ENCODE peak calls at places on chromosome 10, in nine cellular contexts. C is sigmoid colon, L is ovary, W is gastrocnemius medialis, I is A549, E is uterus, S is body of pancreas, K is prostate gland, X is transverse colon. N is an unnamed sample.
A peak's percentile ranks its signal among the peaks of the same experiment; 100 is the strongest.

GRCh38 chr10:82574081-82574480 is 699.1 kb downstream of the NRG3 start:
- DNase-seq in C (no peak), L (no peak), W (no peak), I (no peak), E (no peak), S (no peak), K (no peak), X (no peak), N (no peak)

GRCh38 chr10:96466-96865 is 38.8 kb upstream of the ZMYND11 start:
- DNase-seq in C (no peak), L (no peak), W (no peak), I (no peak), E (no peak), S (no peak), K (no peak), X (no peak), N (no peak)

GRCh38 chr10:33643042-33643441 is 308.6 kb upstream of the NRP1 start:
- DNase-seq in C (no peak), L (no peak), W (no peak), I (no peak), E (no peak), S (no peak), K (no peak), X (no peak), N (no peak)

GRCh38 chr10:70328987-70329386 is 45.2 kb upstream of the NPFFR1 start:
- DNase-seq in C (no peak), L (no peak), W (no peak), I (no peak), E (no peak), S (no peak), K (no peak), X (no peak), N (no peak)

GRCh38 chr10:3293536-3294431 is 121.2 kb upstream of the PITRM1 start:
- DNase-seq in C (no peak), L (no peak), W (no peak), I (no peak), E (peak; percentile 35), S (no peak), K (no peak), X (no peak), N (no peak)

GRCh38 chr10:72691470-72692056 is 380 bp upstream of the MCU start:
- DNase-seq in C (no peak), L (no peak), W (no peak), I (no peak), E (no peak), S (no peak), K (no peak), X (no peak), N (no peak)

GRCh38 chr10:29636178-29636577 is 1.4 kb upstream of the SVIL start:
- DNase-seq in C (no peak), L (no peak), W (no peak), I (peak; percentile 67), E (no peak), S (no peak), K (no peak), X (no peak), N (no peak)

GRCh38 chr10:3573498-3573897 is 211.5 kb downstream of the KLF6 start:
- DNase-seq in C (no peak), L (no peak), W (peak; percentile 52), I (no peak), E (no peak), S (no peak), K (no peak), X (no peak), N (no peak)

GRCh38 chr10:7320072-7320471 is 90.8 kb downstream of the SFMBT2 start:
- DNase-seq in C (no peak), L (no peak), W (no peak), I (no peak), E (no peak), S (no peak), K (no peak), X (no peak), N (no peak)

GRCh38 chr10:43931308-43931930 is 282.7 kb upstream of the ZNF32 start:
- DNase-seq in C (no peak), L (no peak), W (no peak), I (no peak), E (no peak), S (no peak), K (no peak), X (no peak), N (no peak)

GRCh38 chr10:33781666-33782395 is 447.4 kb upstream of the NRP1 start:
- DNase-seq in C (no peak), L (no peak), W (no peak), I (no peak), E (no peak), S (no peak), K (no peak), X (no peak), N (no peak)

GRCh38 chr10:30987463-30987862 is 44.2 kb downstream of the ZNF438 start:
- DNase-seq in C (no peak), L (no peak), W (no peak), I (no peak), E (no peak), S (no peak), K (no peak), X (no peak), N (no peak)
- H3K27ac ChIP-seq in C (no peak overlapping the region), L (no peak overlapping the region), W (peak overlapping the region; percentile 9), I (no peak overlapping the region), E (no peak overlapping the region), S (no peak overlapping the region), K (no peak overlapping the region), X (no peak overlapping the region), N (no peak overlapping the region)

GRCh38 chr10:104307576-104308438 is 30.5 kb downstream of the ITPRIP start:
- DNase-seq in C (peak; percentile 58), L (no peak), W (no peak), I (no peak), E (no peak), S (no peak), K (no peak), X (no peak), N (no peak)
- TF ChIP-seq POLR2A in C (no peak), L (no peak), W (no peak), I (no peak), E (no peak), S (no peak), K (no peak), X (no peak), N (no peak)

GRCh38 chr10:107022600-107023354 is 141.7 kb downstream of the SORCS1 start:
- DNase-seq in C (no peak), L (no peak), W (no peak), I (no peak), E (no peak), S (no peak), K (no peak), X (no peak), N (no peak)
- H3K27ac ChIP-seq in C (no peak overlapping the region), L (no peak overlapping the region), W (no peak overlapping the region), I (no peak overlapping the region), E (no peak overlapping the region), S (no peak overlapping the region), K (no peak overlapping the region), X (no peak overlapping the region), N (no peak overlapping the region)

GRCh38 chr10:14909101-14909500 is 30.4 kb downstream of the SUV39H2 start:
- DNase-seq in C (no peak), L (no peak), W (no peak), I (no peak), E (no peak), S (no peak), K (no peak), X (no peak), N (no peak)
- TF ChIP-seq POLR2A in C (no peak), L (no peak), W (no peak), I (no peak), E (no peak), S (no peak), K (no peak), X (no peak), N (no peak)

GRCh38 chr10:62081322-62081945 is 179.9 kb downstream of the ARID5B start:
- DNase-seq in C (no peak), L (no peak), W (no peak), I (no peak), E (no peak), S (no peak), K (no peak), X (no peak), N (no peak)

GRCh38 chr10:62082729-62083412 is 181.4 kb downstream of the ARID5B start:
- DNase-seq in C (no peak), L (no peak), W (no peak), I (peak; percentile 29), E (no peak), S (no peak), K (no peak), X (peak; percentile 37), N (no peak)

GRCh38 chr10:62083413-62083794 is 181.9 kb downstream of the ARID5B start:
- DNase-seq in C (no peak), L (no peak), W (no peak), I (no peak), E (no peak), S (no peak), K (no peak), X (no peak), N (no peak)

GRCh38 chr10:62080905-62081304 is 179.4 kb downstream of the ARID5B start:
- DNase-seq in C (no peak), L (no peak), W (no peak), I (no peak), E (no peak), S (no peak), K (no peak), X (no peak), N (no peak)

DNA sequence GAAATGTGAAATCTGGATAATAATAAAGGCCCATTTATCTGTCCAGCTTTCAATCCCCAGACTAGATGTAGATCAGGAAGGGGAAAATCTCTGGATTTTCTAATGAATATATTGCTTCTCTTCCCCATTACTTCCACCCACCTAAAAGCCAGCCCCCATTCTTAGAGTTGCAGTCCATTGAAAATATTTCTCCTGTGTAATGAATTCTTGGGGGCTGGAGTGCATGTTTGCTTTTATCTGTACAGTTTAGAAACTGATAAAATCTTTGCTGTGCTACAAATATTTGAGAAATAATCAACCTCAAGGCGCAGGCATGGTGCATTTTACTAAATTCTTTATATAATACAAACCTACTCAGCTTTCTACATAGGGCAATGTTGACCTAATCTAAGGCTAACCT is 180.8 kb downstream of the ARID5B start:
- DNase-seq in C (no peak), L (no peak), W (no peak), I (no peak), E (no peak), S (no peak), K (no peak), X (no peak), N (no peak)
- H3K27ac ChIP-seq in C (peak overlapping the region; percentile 84), L (peak overlapping the region; percentile 76), W (peak overlapping the region; percentile 97), I (peak overlapping the region; percentile 62), E (peak overlapping the region; percentile 80), S (no peak overlapping the region), K (peak overlapping the region; percentile 71), X (peak overlapping the region; percentile 84), N (peak overlapping the region; percentile 90)